ENCODE peak calls at places on chromosomes 12 and 14, in seven cellular contexts. One of them, this sample, is unnamed. For H3K4me1, the result is how much of the 10 kb centered on the place peaks cover.

GRCh38 chr14:69632154-69632553 is 20.8 kb downstream of the SUSD6 start:
- DNase-seq in keratinocyte: no peak
- DNase-seq in mesendoderm: peak
- DNase-seq in psoas muscle: no peak
- DNase-seq in ovary: no peak
- DNase-seq in right cardiac atrium: peak
- DNase-seq in CD8-positive, alpha-beta T cell: no peak
- DNase-seq in this sample: no peak

GRCh38 chr14:21940887-21941855 is 267.6 kb upstream of the OR4E1 start:
- DNase-seq in keratinocyte: no peak
- DNase-seq in psoas muscle: no peak
- DNase-seq in right cardiac atrium: no peak
- DNase-seq in ovary: no peak
- DNase-seq in mesendoderm: peak
- DNase-seq in CD8-positive, alpha-beta T cell: peak
- DNase-seq in this sample: no peak

GRCh38 chr12:106863185-106863584 is 88.7 kb downstream of the RIC8B start:
- DNase-seq in psoas muscle: no peak
- DNase-seq in right cardiac atrium: no peak
- DNase-seq in mesendoderm: no peak
- DNase-seq in keratinocyte: no peak
- DNase-seq in CD8-positive, alpha-beta T cell: no peak
- DNase-seq in ovary: no peak
- DNase-seq in this sample: no peak

GRCh38 chr12:27083861-27084271 is 1.5 kb upstream of the C12orf71 start:
- DNase-seq in ovary: no peak
- DNase-seq in mesendoderm: peak
- DNase-seq in psoas muscle: no peak
- DNase-seq in keratinocyte: no peak
- DNase-seq in CD8-positive, alpha-beta T cell: no peak
- DNase-seq in right cardiac atrium: no peak
- DNase-seq in this sample: no peak

GRCh38 chr14:91888641-91889476 is 21.5 kb upstream of the TC2N start:
- DNase-seq in CD8-positive, alpha-beta T cell: no peak
- DNase-seq in right cardiac atrium: no peak
- DNase-seq in mesendoderm: no peak
- DNase-seq in psoas muscle: no peak
- DNase-seq in keratinocyte: no peak
- DNase-seq in ovary: no peak
- DNase-seq in this sample: no peak

GRCh38 chr14:99672506-99673327 is 11.4 kb upstream of the CYP46A1 start:
- DNase-seq in ovary: no peak
- DNase-seq in CD8-positive, alpha-beta T cell: no peak
- DNase-seq in mesendoderm: peak
- DNase-seq in psoas muscle: no peak
- DNase-seq in right cardiac atrium: peak
- DNase-seq in keratinocyte: no peak
- DNase-seq in this sample: peak

GRCh38 chr14:26984318-26985177 is 386.7 kb upstream of the NOVA1 start:
- DNase-seq in psoas muscle: no peak
- DNase-seq in ovary: peak
- DNase-seq in right cardiac atrium: no peak
- DNase-seq in mesendoderm: peak
- DNase-seq in keratinocyte: no peak
- DNase-seq in CD8-positive, alpha-beta T cell: no peak
- DNase-seq in this sample: no peak

GRCh38 chr14:66645716-66646115 is 137.8 kb downstream of the GPHN start:
- DNase-seq in mesendoderm: no peak
- DNase-seq in psoas muscle: no peak
- DNase-seq in keratinocyte: peak
- DNase-seq in right cardiac atrium: no peak
- DNase-seq in CD8-positive, alpha-beta T cell: no peak
- DNase-seq in ovary: no peak
- DNase-seq in this sample: no peak

GRCh38 chr12:110858848-110859247 is 12.1 kb downstream of the CCDC63 start:
- DNase-seq in right cardiac atrium: no peak
- DNase-seq in ovary: no peak
- DNase-seq in mesendoderm: no peak
- DNase-seq in keratinocyte: no peak
- DNase-seq in psoas muscle: no peak
- DNase-seq in CD8-positive, alpha-beta T cell: no peak
- DNase-seq in this sample: no peak

GRCh38 chr12:130959632-130960031 is 5.9 kb downstream of the ADGRD1 start:
- DNase-seq in keratinocyte: no peak
- DNase-seq in CD8-positive, alpha-beta T cell: no peak
- DNase-seq in mesendoderm: no peak
- DNase-seq in right cardiac atrium: no peak
- DNase-seq in psoas muscle: no peak
- DNase-seq in ovary: no peak
- DNase-seq in this sample: no peak

GRCh38 chr12:87363497-87364084 is 665.6 kb downstream of the C12orf50 start:
- DNase-seq in right cardiac atrium: no peak
- DNase-seq in keratinocyte: no peak
- DNase-seq in ovary: no peak
- DNase-seq in CD8-positive, alpha-beta T cell: no peak
- DNase-seq in psoas muscle: no peak
- DNase-seq in mesendoderm: no peak
- DNase-seq in this sample: no peak

GRCh38 chr12:82870825-82871377 is 184.2 kb downstream of the TMTC2 start:
- DNase-seq in ovary: no peak
- DNase-seq in keratinocyte: no peak
- DNase-seq in CD8-positive, alpha-beta T cell: no peak
- DNase-seq in psoas muscle: no peak
- DNase-seq in right cardiac atrium: no peak
- DNase-seq in mesendoderm: no peak
- DNase-seq in this sample: no peak

GRCh38 chr14:90815817-90816662 is at the start of gene TTC7B:
- DNase-seq in mesendoderm: peak
- DNase-seq in psoas muscle: peak
- DNase-seq in right cardiac atrium: peak
- DNase-seq in keratinocyte: no peak
- DNase-seq in ovary: peak
- DNase-seq in CD8-positive, alpha-beta T cell: peak
- DNase-seq in this sample: peak

GRCh38 chr12:7102582-7102981 is 6.4 kb downstream of the C1RL start:
- DNase-seq in keratinocyte: no peak
- DNase-seq in ovary: no peak
- DNase-seq in psoas muscle: no peak
- DNase-seq in CD8-positive, alpha-beta T cell: no peak
- DNase-seq in mesendoderm: no peak
- DNase-seq in right cardiac atrium: no peak
- DNase-seq in this sample: no peak

GRCh38 chr12:58069268-58069967 is 128.1 kb downstream of the ATP23 start:
- DNase-seq in ovary: no peak
- DNase-seq in right cardiac atrium: no peak
- DNase-seq in keratinocyte: no peak
- DNase-seq in psoas muscle: no peak
- DNase-seq in mesendoderm: no peak
- DNase-seq in CD8-positive, alpha-beta T cell: no peak
- DNase-seq in this sample: no peak

GRCh38 chr12:122028601-122029560 is 7.2 kb downstream of the BCL7A start:
- DNase-seq in right cardiac atrium: no peak
- DNase-seq in psoas muscle: no peak
- DNase-seq in ovary: no peak
- DNase-seq in mesendoderm: no peak
- DNase-seq in keratinocyte: no peak
- DNase-seq in CD8-positive, alpha-beta T cell: peak
- DNase-seq in this sample: no peak

GRCh38 chr12:40034156-40034555 is 71.7 kb downstream of the SLC2A13 start:
- DNase-seq in CD8-positive, alpha-beta T cell: no peak
- DNase-seq in psoas muscle: no peak
- DNase-seq in ovary: no peak
- DNase-seq in mesendoderm: no peak
- DNase-seq in right cardiac atrium: no peak
- DNase-seq in keratinocyte: no peak
- DNase-seq in this sample: no peak

GRCh38 chr14:35343709-35344474 is 51.7 kb downstream of the PSMA6 start:
- DNase-seq in psoas muscle: peak
- DNase-seq in keratinocyte: no peak
- DNase-seq in ovary: peak
- DNase-seq in CD8-positive, alpha-beta T cell: no peak
- DNase-seq in mesendoderm: no peak
- DNase-seq in right cardiac atrium: no peak
- DNase-seq in this sample: no peak

GRCh38 chr14:32009636-32010560 is 67.2 kb upstream of the ARHGAP5 start:
- DNase-seq in keratinocyte: no peak
- DNase-seq in right cardiac atrium: no peak
- DNase-seq in CD8-positive, alpha-beta T cell: no peak
- DNase-seq in ovary: no peak
- DNase-seq in psoas muscle: no peak
- DNase-seq in mesendoderm: peak
- DNase-seq in this sample: no peak

GRCh38 chr14:32008602-32009193 is 68.4 kb upstream of the ARHGAP5 start:
- DNase-seq in ovary: no peak
- DNase-seq in psoas muscle: no peak
- DNase-seq in mesendoderm: no peak
- DNase-seq in CD8-positive, alpha-beta T cell: no peak
- DNase-seq in right cardiac atrium: no peak
- DNase-seq in keratinocyte: no peak
- DNase-seq in this sample: no peak

GRCh38 chr14:32007755-32008374 is 69.2 kb upstream of the ARHGAP5 start:
- DNase-seq in ovary: no peak
- DNase-seq in right cardiac atrium: no peak
- DNase-seq in CD8-positive, alpha-beta T cell: no peak
- DNase-seq in keratinocyte: no peak
- DNase-seq in mesendoderm: no peak
- DNase-seq in psoas muscle: no peak
- DNase-seq in this sample: no peak

GRCh38 chr14:32010561-32011188 is 66.4 kb upstream of the ARHGAP5 start:
- DNase-seq in keratinocyte: no peak
- DNase-seq in CD8-positive, alpha-beta T cell: no peak
- DNase-seq in mesendoderm: peak
- DNase-seq in psoas muscle: no peak
- DNase-seq in ovary: no peak
- DNase-seq in right cardiac atrium: no peak
- DNase-seq in this sample: no peak

DNA sequence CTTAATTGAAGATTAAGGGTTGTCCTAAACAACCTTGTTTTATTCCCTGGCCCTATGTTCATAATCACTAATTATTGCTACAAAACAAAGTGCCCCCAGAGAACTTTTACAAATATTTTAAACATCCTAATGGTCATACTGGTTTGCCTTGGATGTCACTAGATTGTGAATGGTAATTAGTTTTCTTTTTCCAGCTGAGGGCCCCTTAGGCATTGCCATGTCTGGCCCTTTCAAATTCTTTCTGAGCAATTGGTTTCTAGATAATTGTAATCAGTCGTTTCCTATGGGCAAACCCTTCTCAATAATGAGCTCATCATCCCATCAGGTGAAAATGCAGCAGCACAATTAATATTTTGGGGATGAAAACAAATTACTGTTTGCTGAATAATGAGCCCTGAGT is 67.9 kb upstream of the ARHGAP5 start:
- DNase-seq in keratinocyte: no peak
- DNase-seq in CD8-positive, alpha-beta T cell: no peak
- DNase-seq in ovary: no peak
- DNase-seq in right cardiac atrium: no peak
- DNase-seq in mesendoderm: no peak
- DNase-seq in psoas muscle: no peak
- DNase-seq in this sample: no peak
- H3K4me1 ChIP-seq in keratinocyte: under half
- H3K4me1 ChIP-seq in CD8-positive, alpha-beta T cell: under half
- H3K4me1 ChIP-seq in ovary: under half
- H3K4me1 ChIP-seq in right cardiac atrium: under half
- H3K4me1 ChIP-seq in mesendoderm: under half
- H3K4me1 ChIP-seq in psoas muscle: under half
- H3K4me1 ChIP-seq in this sample: under half

GRCh38 chr14:52021971-52022600 is 32.7 kb downstream of the RTRAF start:
- DNase-seq in ovary: no peak
- DNase-seq in keratinocyte: no peak
- DNase-seq in psoas muscle: no peak
- DNase-seq in CD8-positive, alpha-beta T cell: no peak
- DNase-seq in right cardiac atrium: no peak
- DNase-seq in mesendoderm: no peak
- DNase-seq in this sample: no peak
- H3K4me1 ChIP-seq in ovary: under half
- H3K4me1 ChIP-seq in keratinocyte: under half
- H3K4me1 ChIP-seq in psoas muscle: under half
- H3K4me1 ChIP-seq in CD8-positive, alpha-beta T cell: under half
- H3K4me1 ChIP-seq in right cardiac atrium: under half
- H3K4me1 ChIP-seq in mesendoderm: under half
- H3K4me1 ChIP-seq in this sample: under half

DNA sequence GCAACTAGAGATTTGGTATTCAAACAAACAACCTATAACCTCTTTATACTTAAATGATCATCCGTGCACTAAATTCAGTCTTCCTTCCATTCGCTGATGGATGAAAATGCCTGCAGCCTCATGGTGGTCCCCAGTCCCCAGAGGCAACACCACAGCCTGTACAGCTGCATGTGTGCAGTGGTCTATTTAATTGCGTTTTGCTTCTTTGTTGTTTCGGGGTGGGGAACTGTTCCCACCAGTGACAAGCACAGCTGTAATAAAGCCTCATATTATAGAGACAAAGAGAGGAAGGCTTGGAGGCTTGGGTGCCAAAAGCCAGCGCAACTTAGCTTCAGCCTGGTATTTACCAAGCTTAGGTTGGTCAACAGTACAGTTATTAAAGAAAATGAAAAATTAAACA is 3.9 kb upstream of the SELPLG start:
- DNase-seq in psoas muscle: no peak
- DNase-seq in mesendoderm: no peak
- DNase-seq in CD8-positive, alpha-beta T cell: no peak
- DNase-seq in ovary: no peak
- DNase-seq in right cardiac atrium: no peak
- DNase-seq in keratinocyte: no peak
- DNase-seq in this sample: no peak
- H3K4me1 ChIP-seq in psoas muscle: under half
- H3K4me1 ChIP-seq in mesendoderm: under half
- H3K4me1 ChIP-seq in CD8-positive, alpha-beta T cell: under half
- H3K4me1 ChIP-seq in ovary: under half
- H3K4me1 ChIP-seq in right cardiac atrium: under half
- H3K4me1 ChIP-seq in keratinocyte: under half
- H3K4me1 ChIP-seq in this sample: under half

DNA sequence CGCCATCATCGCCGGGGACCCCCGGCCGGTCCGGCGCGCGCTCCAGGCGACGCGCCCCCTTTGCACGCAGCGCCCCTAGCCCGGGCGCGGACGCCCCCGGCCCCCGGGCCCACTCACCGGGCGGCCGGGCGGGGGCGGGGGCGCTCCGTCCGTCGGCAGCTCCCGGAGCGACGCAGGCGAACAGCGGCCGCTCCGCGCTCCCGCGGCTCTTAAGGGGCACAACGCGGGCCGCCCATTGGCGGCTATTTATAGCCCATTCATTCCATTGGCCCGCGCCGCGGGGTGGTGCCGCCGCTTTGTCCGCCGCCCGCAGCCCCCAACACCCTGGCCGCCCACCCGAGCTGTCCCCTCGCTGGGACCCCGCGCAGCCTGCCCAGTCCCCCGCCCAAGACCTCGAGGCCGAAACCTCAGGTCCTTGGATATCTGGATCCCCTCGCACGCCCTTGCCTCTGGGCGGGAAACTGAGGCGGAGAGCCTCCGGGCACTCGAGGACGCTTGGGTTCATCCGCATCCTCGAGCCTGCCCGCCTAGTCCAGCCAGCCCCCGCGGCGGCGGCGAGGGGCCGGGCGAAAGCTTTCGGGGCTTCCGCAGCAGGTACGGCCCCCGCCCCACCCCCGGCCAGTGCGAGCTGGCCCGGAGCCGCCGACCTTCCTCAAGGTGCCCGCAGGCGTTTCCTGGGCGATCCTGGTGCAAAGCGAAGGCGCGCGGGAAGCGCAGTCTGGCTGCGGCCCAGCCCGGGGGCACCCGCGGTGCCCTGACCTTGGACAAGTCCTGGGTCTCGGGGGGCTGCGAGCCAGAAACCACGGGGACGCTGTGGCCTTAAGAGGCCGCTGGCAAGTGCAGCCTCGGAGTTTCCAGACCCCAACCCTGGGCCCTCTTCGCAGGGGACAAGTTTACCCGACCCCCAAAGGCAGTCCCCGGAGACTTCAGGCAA is at the start of gene CKB:
- DNase-seq in psoas muscle: peak
- DNase-seq in ovary: peak
- DNase-seq in keratinocyte: no peak
- DNase-seq in mesendoderm: peak
- DNase-seq in right cardiac atrium: peak
- DNase-seq in CD8-positive, alpha-beta T cell: peak
- DNase-seq in this sample: peak
- H3K4me1 ChIP-seq in psoas muscle: under half
- H3K4me1 ChIP-seq in ovary: under half
- H3K4me1 ChIP-seq in keratinocyte: under half
- H3K4me1 ChIP-seq in mesendoderm: under half
- H3K4me1 ChIP-seq in right cardiac atrium: under half
- H3K4me1 ChIP-seq in CD8-positive, alpha-beta T cell: under half
- H3K4me1 ChIP-seq in this sample: half or more

This sample was measured in spleen.